ENCODE peak calls at places on chromosome 1, in ten cellular contexts. V is foreskin fibroblast; R is RWPE1; C is esophagus squamous epithelium; B is NCI-H146; F is ureter; T is mesenchymal stem cell; H is mucosa of gallbladder; Y is kidney tubule cell; N is effector CD4-positive, alpha-beta T cell. I is an unnamed sample.

GRCh38 chr1:12078938-12079861 is 16.1 kb downstream of the TNFRSF8 start:
- DNase-seq in N (no peak), F (no peak), R (peak), H (no peak), T (peak), B (peak), Y (peak), V (no peak), C (peak), I (no peak)

GRCh38 chr1:115641762-115642167 is at the start of gene VANGL1:
- DNase-seq in V (peak), N (no peak), C (no peak), T (peak), H (peak), B (peak), R (peak), Y (peak), F (peak), I (peak)

GRCh38 chr1:42924249-42925131 is 34.2 kb downstream of the SLC2A1 start:
- DNase-seq in N (peak), C (peak), F (peak), H (peak), V (peak), R (peak), Y (peak), T (peak), B (peak), I (peak)

GRCh38 chr1:234638832-234639799 is 29.1 kb upstream of the IRF2BP2 start:
- DNase-seq in V (no peak), R (no peak), B (peak), Y (peak), T (no peak), H (peak), N (no peak), F (no peak), C (no peak), I (no peak)

GRCh38 chr1:209926045-209926444 is 12.0 kb upstream of the SYT14 start:
- DNase-seq in R (peak), Y (peak), N (no peak), C (no peak), B (peak), H (no peak), T (no peak), F (no peak), V (peak), I (no peak)

GRCh38 chr1:165883056-165883455 is 55.6 kb downstream of the UCK2 start:
- DNase-seq in H (no peak), Y (peak), R (peak), C (no peak), F (no peak), T (no peak), N (no peak), B (no peak), V (no peak), I (no peak)

GRCh38 chr1:63322248-63322943 is at the start of gene FOXD3:
- DNase-seq in F (no peak), Y (peak), R (peak), C (no peak), B (peak), H (peak), T (peak), V (peak), N (no peak), I (no peak)

GRCh38 chr1:17010601-17011438 is 908 bp downstream of the ATP13A2 start:
- DNase-seq in H (peak), Y (peak), F (no peak), T (peak), R (no peak), N (no peak), B (no peak), V (peak), C (no peak), I (no peak)